ENCODE peak calls at places on chromosome 1, in eight cellular contexts. One of them, this sample, is unnamed.

GRCh38 chr1:110426854-110427253 is 19.4 kb upstream of the LAMTOR5 start:
- DNase-seq in HepG2: no peak
- DNase-seq in GM12878: no peak
- DNase-seq in HCT116: no peak
- DNase-seq in GM23338: no peak
- DNase-seq in A549: no peak
- DNase-seq in Panc1: no peak
- DNase-seq in K562: no peak
- DNase-seq in this sample: peak; percentile 54

GRCh38 chr1:44405041-44405803 is at the start of gene RNF220:
- DNase-seq in HepG2: peak; percentile 83
- DNase-seq in GM12878: no peak
- DNase-seq in HCT116: peak; percentile 79
- DNase-seq in GM23338: peak; percentile 93
- DNase-seq in A549: peak; percentile 80
- DNase-seq in Panc1: no peak
- DNase-seq in K562: no peak
- DNase-seq in this sample: no peak

GRCh38 chr1:33370286-33370685 is 49.4 kb upstream of the A3GALT2 start:
- DNase-seq in HepG2: no peak
- DNase-seq in GM12878: no peak
- DNase-seq in HCT116: no peak
- DNase-seq in GM23338: no peak
- DNase-seq in A549: no peak
- DNase-seq in Panc1: no peak
- DNase-seq in K562: no peak
- DNase-seq in this sample: no peak

GRCh38 chr1:153985984-153986761 is at the start of gene RAB13:
- DNase-seq in HepG2: peak; percentile 81
- DNase-seq in GM12878: no peak
- DNase-seq in HCT116: peak; percentile 61
- DNase-seq in GM23338: peak; percentile 91
- DNase-seq in A549: peak; percentile 84
- DNase-seq in Panc1: no peak
- DNase-seq in K562: peak; percentile 89
- DNase-seq in this sample: no peak

GRCh38 chr1:76955652-76956051 is 88.4 kb downstream of the ST6GALNAC5 start:
- DNase-seq in HepG2: no peak
- DNase-seq in GM12878: no peak
- DNase-seq in HCT116: no peak
- DNase-seq in GM23338: no peak
- DNase-seq in A549: no peak
- DNase-seq in Panc1: no peak
- DNase-seq in K562: no peak
- DNase-seq in this sample: no peak

GRCh38 chr1:111474106-111474505 is 322 bp downstream of the C1orf162 start:
- DNase-seq in HepG2: no peak
- DNase-seq in GM12878: no peak
- DNase-seq in HCT116: no peak
- DNase-seq in GM23338: no peak
- DNase-seq in A549: no peak
- DNase-seq in Panc1: no peak
- DNase-seq in K562: no peak
- DNase-seq in this sample: no peak

GRCh38 chr1:89545264-89546038 is 20.8 kb downstream of the LRRC8B start:
- DNase-seq in HepG2: no peak
- DNase-seq in GM12878: no peak
- DNase-seq in HCT116: peak; percentile 16
- DNase-seq in GM23338: no peak
- DNase-seq in A549: no peak
- DNase-seq in Panc1: no peak
- DNase-seq in K562: peak; percentile 79
- DNase-seq in this sample: no peak

GRCh38 chr1:221708987-221709386 is 32.9 kb downstream of the DUSP10 start:
- DNase-seq in HepG2: peak; percentile 85
- DNase-seq in GM12878: no peak
- DNase-seq in HCT116: no peak
- DNase-seq in GM23338: peak; percentile 14
- DNase-seq in A549: peak; percentile 86
- DNase-seq in Panc1: no peak
- DNase-seq in K562: no peak
- DNase-seq in this sample: peak; percentile 66

GRCh38 chr1:27397106-27397505 is 4.7 kb downstream of the GPR3 start:
- DNase-seq in HepG2: no peak
- DNase-seq in GM12878: no peak
- DNase-seq in HCT116: no peak
- DNase-seq in GM23338: peak; percentile 48
- DNase-seq in A549: no peak
- DNase-seq in Panc1: no peak
- DNase-seq in K562: peak; percentile 50
- DNase-seq in this sample: no peak

DNA sequence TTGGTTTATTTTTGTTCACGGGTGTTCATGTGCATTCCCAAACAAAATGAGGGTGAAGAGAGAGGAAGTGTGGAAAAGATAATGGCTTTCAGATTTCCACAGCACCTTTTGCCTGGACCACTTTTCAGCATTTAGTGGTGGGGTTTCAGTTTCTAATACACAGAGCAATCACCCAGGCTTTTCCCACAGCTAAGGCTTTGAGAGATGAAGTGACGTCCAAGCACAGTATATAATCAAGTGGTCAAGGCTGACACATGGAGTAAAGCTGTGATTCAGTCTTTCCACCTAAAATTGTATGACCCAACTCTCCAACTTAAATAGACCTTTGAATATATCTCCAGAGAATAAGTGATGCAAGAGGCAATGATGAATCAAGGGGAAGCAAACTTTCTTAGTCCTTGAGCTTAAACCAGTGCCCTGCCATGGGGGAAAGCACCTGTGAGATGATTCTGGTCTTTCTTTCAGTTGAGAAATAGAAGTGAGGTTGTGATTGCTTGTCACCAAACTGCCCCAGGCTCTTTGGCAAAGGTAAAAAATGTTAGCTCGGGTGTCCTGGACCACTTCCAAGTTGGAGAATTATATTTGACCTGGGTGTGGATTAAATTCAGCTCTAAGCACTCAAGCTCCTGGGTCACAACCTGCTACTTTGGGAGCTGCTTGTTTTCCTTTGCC is 2.4 kb upstream of the PIK3R3 start:
- DNase-seq in HepG2: no peak
- DNase-seq in GM12878: peak; percentile 56
- DNase-seq in HCT116: no peak
- DNase-seq in GM23338: no peak
- DNase-seq in A549: peak; percentile 16
- DNase-seq in Panc1: no peak
- DNase-seq in K562: no peak
- DNase-seq in this sample: no peak
- TF ChIP-seq REST in HepG2: no peak
- TF ChIP-seq REST in GM12878: no peak
- TF ChIP-seq REST in HCT116: no peak
- TF ChIP-seq REST in GM23338: no peak
- TF ChIP-seq REST in A549: no peak
- TF ChIP-seq REST in Panc1: no peak
- TF ChIP-seq REST in K562: no peak
- TF ChIP-seq REST in this sample: no peak

GRCh38 chr1:205569411-205570172 is 62.2 kb downstream of the ELK4 start:
- DNase-seq in HepG2: no peak
- DNase-seq in GM12878: no peak
- DNase-seq in HCT116: no peak
- DNase-seq in GM23338: peak; percentile 9
- DNase-seq in A549: no peak
- DNase-seq in Panc1: no peak
- DNase-seq in K562: no peak
- DNase-seq in this sample: no peak

GRCh38 chr1:205570173-205570501 is 61.7 kb downstream of the ELK4 start:
- DNase-seq in HepG2: no peak
- DNase-seq in GM12878: no peak
- DNase-seq in HCT116: no peak
- DNase-seq in GM23338: no peak
- DNase-seq in A549: no peak
- DNase-seq in Panc1: no peak
- DNase-seq in K562: no peak
- DNase-seq in this sample: no peak

GRCh38 chr1:205567716-205568115 is 63.2 kb downstream of the CDK18 start:
- DNase-seq in HepG2: no peak
- DNase-seq in GM12878: no peak
- DNase-seq in HCT116: no peak
- DNase-seq in GM23338: peak; percentile 24
- DNase-seq in A549: no peak
- DNase-seq in Panc1: no peak
- DNase-seq in K562: no peak
- DNase-seq in this sample: no peak

GRCh38 chr1:205568469-205569361 is 63.1 kb downstream of the ELK4 start:
- DNase-seq in HepG2: no peak
- DNase-seq in GM12878: no peak
- DNase-seq in HCT116: no peak
- DNase-seq in GM23338: peak; percentile 37
- DNase-seq in A549: no peak
- DNase-seq in Panc1: no peak
- DNase-seq in K562: peak; percentile 63
- DNase-seq in this sample: no peak

DNA sequence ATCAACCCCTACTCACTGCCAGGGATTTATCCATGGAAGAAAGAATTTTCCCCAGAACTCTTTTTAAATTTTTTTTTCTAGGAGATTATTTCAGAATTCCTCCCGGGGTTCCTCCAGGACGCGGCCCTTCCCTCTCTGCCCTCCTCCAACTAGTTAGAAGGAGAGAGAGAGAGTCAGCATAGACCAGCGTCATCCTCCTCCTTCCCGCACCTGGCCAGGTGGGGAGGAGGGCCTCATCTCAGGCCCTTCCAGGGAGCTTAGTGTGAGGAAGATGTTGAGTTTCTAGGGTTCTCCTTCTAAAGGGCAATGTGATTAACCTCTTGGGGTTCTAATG is 63.6 kb downstream of the CDK18 start:
- DNase-seq in HepG2: no peak
- DNase-seq in GM12878: no peak
- DNase-seq in HCT116: no peak
- DNase-seq in GM23338: peak; percentile 35
- DNase-seq in A549: no peak
- DNase-seq in Panc1: no peak
- DNase-seq in K562: no peak
- DNase-seq in this sample: no peak
- H3K4me3 ChIP-seq in HepG2: no peak overlapping the region
- H3K4me3 ChIP-seq in GM12878: no peak overlapping the region
- H3K4me3 ChIP-seq in HCT116: no peak overlapping the region
- H3K4me3 ChIP-seq in GM23338: peak overlapping the region; percentile 61
- H3K4me3 ChIP-seq in A549: no peak overlapping the region
- H3K4me3 ChIP-seq in Panc1: no peak overlapping the region
- H3K4me3 ChIP-seq in K562: no peak overlapping the region
- H3K4me3 ChIP-seq in this sample: no peak overlapping the region

DNA sequence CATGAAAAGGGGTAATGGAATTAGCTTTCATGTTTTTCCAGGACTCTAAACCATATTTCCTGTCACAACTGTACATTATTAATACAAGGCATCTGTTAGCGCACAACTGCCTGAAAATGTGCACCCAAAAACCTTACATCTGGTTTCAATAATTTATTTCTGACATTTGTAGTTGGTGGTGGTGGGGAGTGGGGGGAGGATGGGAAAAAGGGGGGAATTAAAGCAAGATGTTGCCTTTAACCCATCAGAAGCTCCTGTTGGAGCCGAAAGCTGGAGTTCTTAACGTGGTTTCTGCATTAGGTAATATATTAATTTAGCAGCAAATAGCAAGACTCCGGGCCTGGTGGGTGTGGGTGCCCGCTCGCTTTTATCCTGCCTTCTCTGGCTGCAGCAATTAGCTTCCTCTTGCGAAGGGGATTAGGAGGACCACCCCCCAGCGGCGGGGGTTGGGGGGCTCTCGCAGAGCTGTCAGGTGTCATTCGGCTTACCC is 36.9 kb upstream of the HHAT start:
- DNase-seq in HepG2: no peak
- DNase-seq in GM12878: no peak
- DNase-seq in HCT116: no peak
- DNase-seq in GM23338: no peak
- DNase-seq in A549: no peak
- DNase-seq in Panc1: no peak
- DNase-seq in K562: no peak
- DNase-seq in this sample: no peak
- TF ChIP-seq REST in HepG2: no peak
- TF ChIP-seq REST in GM12878: no peak
- TF ChIP-seq REST in HCT116: no peak
- TF ChIP-seq REST in GM23338: no peak
- TF ChIP-seq REST in A549: no peak
- TF ChIP-seq REST in Panc1: no peak
- TF ChIP-seq REST in K562: no peak
- TF ChIP-seq REST in this sample: no peak

DNA sequence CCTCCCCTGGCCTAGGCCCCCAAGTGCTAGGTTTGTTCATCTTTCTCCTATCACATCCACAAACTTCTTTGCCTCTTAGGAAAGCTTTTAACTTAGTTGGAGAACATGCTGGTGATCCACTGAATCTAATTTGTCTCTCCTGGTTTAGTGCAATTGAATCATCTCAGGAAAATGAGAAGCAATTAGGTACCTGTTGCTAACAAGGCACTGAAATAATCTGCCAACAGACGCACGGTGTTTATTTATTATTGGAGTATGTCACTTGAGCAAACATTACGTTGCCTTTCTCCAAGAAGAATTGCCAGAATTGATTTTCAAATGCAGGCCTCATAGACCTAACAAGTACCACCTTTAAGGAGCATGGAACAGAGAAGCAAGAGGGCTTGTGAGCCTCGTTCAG is 309.4 kb downstream of the NFIA start:
- DNase-seq in HepG2: no peak
- DNase-seq in GM12878: no peak
- DNase-seq in HCT116: no peak
- DNase-seq in GM23338: no peak
- DNase-seq in A549: no peak
- DNase-seq in Panc1: no peak
- DNase-seq in K562: no peak
- DNase-seq in this sample: no peak
- H3K4me3 ChIP-seq in HepG2: no peak overlapping the region
- H3K4me3 ChIP-seq in GM12878: no peak overlapping the region
- H3K4me3 ChIP-seq in HCT116: no peak overlapping the region
- H3K4me3 ChIP-seq in GM23338: no peak overlapping the region
- H3K4me3 ChIP-seq in A549: no peak overlapping the region
- H3K4me3 ChIP-seq in Panc1: no peak overlapping the region
- H3K4me3 ChIP-seq in K562: no peak overlapping the region
- H3K4me3 ChIP-seq in this sample: no peak overlapping the region

DNA sequence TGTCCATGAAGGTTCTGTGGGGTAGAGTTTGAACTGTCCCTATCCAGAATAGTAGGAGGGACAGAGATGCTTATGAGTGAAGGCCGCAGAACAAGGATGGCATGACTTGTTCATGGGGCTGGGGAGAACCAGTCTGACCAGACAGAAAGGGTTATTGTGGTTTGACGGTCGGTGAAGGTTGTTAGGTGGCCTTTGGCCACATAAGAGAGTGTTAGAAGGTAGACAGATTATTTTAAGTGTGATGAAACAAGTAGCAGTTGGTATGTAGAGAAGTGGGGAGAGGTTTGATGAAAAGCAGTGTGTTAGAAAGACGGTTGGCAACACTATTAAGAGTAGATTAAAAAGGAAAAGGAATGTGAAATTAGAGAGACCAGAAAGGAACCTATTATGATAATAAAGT is 355.1 kb downstream of the DISC1 start:
- DNase-seq in HepG2: no peak
- DNase-seq in GM12878: no peak
- DNase-seq in HCT116: no peak
- DNase-seq in GM23338: no peak
- DNase-seq in A549: no peak
- DNase-seq in Panc1: no peak
- DNase-seq in K562: no peak
- DNase-seq in this sample: no peak
- TF ChIP-seq REST in HepG2: no peak
- TF ChIP-seq REST in GM12878: no peak
- TF ChIP-seq REST in HCT116: no peak
- TF ChIP-seq REST in GM23338: no peak
- TF ChIP-seq REST in A549: no peak
- TF ChIP-seq REST in Panc1: no peak
- TF ChIP-seq REST in K562: no peak
- TF ChIP-seq REST in this sample: no peak

GRCh38 chr1:204212715-204213114 is 1.1 kb downstream of the GOLT1A start:
- DNase-seq in HepG2: no peak
- DNase-seq in GM12878: no peak
- DNase-seq in HCT116: no peak
- DNase-seq in GM23338: no peak
- DNase-seq in A549: no peak
- DNase-seq in Panc1: no peak
- DNase-seq in K562: no peak
- DNase-seq in this sample: no peak
- H3K4me3 ChIP-seq in HepG2: no peak overlapping the region
- H3K4me3 ChIP-seq in GM12878: no peak overlapping the region
- H3K4me3 ChIP-seq in HCT116: no peak overlapping the region
- H3K4me3 ChIP-seq in GM23338: no peak overlapping the region
- H3K4me3 ChIP-seq in A549: no peak overlapping the region
- H3K4me3 ChIP-seq in Panc1: no peak overlapping the region
- H3K4me3 ChIP-seq in K562: no peak overlapping the region
- H3K4me3 ChIP-seq in this sample: no peak overlapping the region